ENCODE peak calls at places on chromosomes 3 and 15, in nine cellular contexts. C is BJ; R is right atrium auricular region; P is H7; H is lung; W is lower lobe of right lung; A is activated CD8-positive, alpha-beta memory T cell treated with anti-CD3 and anti-CD28 coated beads for 24 hours; L is posterior cingulate gyrus; I is epithelial cell of prostate. B is an unnamed sample.

GRCh38 chr3:170751083-170751893 is 118.7 kb downstream of the RPL22L1 start:
- DNase-seq in I (no peak), W (no peak), A (no peak), R (peak; percentile 72), L (no peak), H (peak; percentile 45), P (no peak), C (peak; percentile 59), B (no peak)

GRCh38 chr3:60303160-60303559 is 948.1 kb downstream of the FHIT start:
- DNase-seq in A (no peak), W (no peak), P (no peak), H (no peak), I (no peak), C (no peak), L (no peak), R (no peak), B (no peak)

GRCh38 chr3:14827776-14828175 is 9.0 kb downstream of the FGD5 start:
- DNase-seq in W (no peak), H (no peak), I (no peak), P (no peak), C (no peak), A (no peak), R (no peak), L (peak; percentile 28), B (no peak)

GRCh38 chr15:94335616-94336015 is 104.3 kb downstream of the MCTP2 start:
- DNase-seq in H (no peak), P (no peak), C (no peak), I (no peak), R (no peak), W (no peak), A (no peak), L (no peak), B (no peak)

GRCh38 chr3:169400874-169401273 is 262.6 kb downstream of the MECOM start:
- DNase-seq in I (no peak), W (no peak), R (no peak), C (no peak), L (no peak), P (no peak), H (no peak), A (no peak), B (no peak)

GRCh38 chr3:156535162-156535627 is 19.7 kb downstream of the SSR3 start:
- DNase-seq in C (peak; percentile 95), H (peak; percentile 62), R (peak; percentile 90), W (peak; percentile 55), P (no peak), L (peak; percentile 89), I (peak; percentile 90), A (no peak), B (no peak)

GRCh38 chr3:67605377-67605776 is 49.0 kb downstream of the SUCLG2 start:
- DNase-seq in A (no peak), L (no peak), I (no peak), H (no peak), P (no peak), W (no peak), R (no peak), C (peak; percentile 30), B (no peak)

GRCh38 chr15:73079570-73079969 is 27.3 kb downstream of the NEO1 start:
- DNase-seq in A (no peak), I (no peak), C (no peak), L (no peak), W (no peak), H (no peak), R (no peak), P (no peak), B (no peak)

GRCh38 chr3:29871087-29871486 is 590.2 kb downstream of the RBMS3 start:
- DNase-seq in L (no peak), W (no peak), C (no peak), P (no peak), I (no peak), H (no peak), R (no peak), A (no peak), B (no peak)

GRCh38 chr3:71444028-71444860 is 139.3 kb downstream of the FOXP1 start:
- DNase-seq in R (no peak), I (peak; percentile 92), C (no peak), W (peak; percentile 80), A (peak; percentile 83), P (no peak), L (no peak), H (peak; percentile 52), B (peak; percentile 68)

GRCh38 chr15:52718551-52718950 is 39.4 kb upstream of the ATOSA start:
- DNase-seq in C (no peak), L (no peak), P (no peak), A (no peak), H (no peak), R (no peak), I (no peak), W (no peak), B (no peak)

GRCh38 chr3:194382196-194382891 is 12.8 kb upstream of the LRRC15 start:
- DNase-seq in C (no peak), L (no peak), H (no peak), I (no peak), R (no peak), P (peak; percentile 55), W (no peak), A (no peak), B (no peak)

GRCh38 chr3:23691343-23691895 is 114.3 kb upstream of the UBE2E1 start:
- DNase-seq in R (no peak), L (no peak), W (no peak), A (no peak), I (no peak), H (no peak), C (no peak), P (no peak), B (no peak)

B was measured in B cell.